ENCODE peak calls at places on chromosomes 16 and 17, in four cellular contexts. V, U, H and R are unnamed samples.

GRCh38 chr17:31733326-31733725 is 125.7 kb downstream of the COPRS start:
- DNase-seq in U (no peak), V (no peak), H (no peak), R (no peak)

GRCh38 chr17:18151290-18151689 is 32.3 kb upstream of the ALKBH5 start:
- DNase-seq in U (no peak), V (no peak), H (no peak), R (no peak)

GRCh38 chr16:1262846-1263221 is 7.0 kb downstream of the TPSD1 start:
- DNase-seq in U (no peak), H (no peak), V (no peak), R (no peak)

GRCh38 chr16:83494459-83494858 is 313.3 kb upstream of the HSBP1 start:
- DNase-seq in H (no peak), U (no peak), V (no peak), R (no peak)

GRCh38 chr16:74184839-74185238 is 111.8 kb upstream of the PSMD7 start:
- DNase-seq in V (no peak), H (no peak), U (no peak), R (no peak)

GRCh38 chr17:15453782-15454181 is 13.6 kb downstream of the CDRT4 start:
- DNase-seq in V (no peak), H (no peak), U (no peak), R (no peak)

GRCh38 chr17:978110-979093 is 1.2 kb downstream of the NXN start:
- DNase-seq in U (no peak), H (no peak), V (no peak), R (no peak)

GRCh38 chr17:67431210-67432015 is 54.3 kb downstream of the PITPNC1 start:
- DNase-seq in V (peak), U (no peak), H (no peak), R (no peak)

GRCh38 chr17:1882836-1883235 is 53.0 kb downstream of the RPA1 start:
- DNase-seq in U (peak), V (peak), H (no peak), R (no peak)

GRCh38 chr16:73058616-73059409 is 10.9 kb upstream of the ZFHX3 start:
- DNase-seq in U (peak), V (peak), H (no peak), R (no peak)

GRCh38 chr17:72496461-72496860 is 375.6 kb downstream of the SOX9 start:
- DNase-seq in H (no peak), U (no peak), V (no peak), R (no peak)

GRCh38 chr16:53744449-53744848 is 40.5 kb downstream of the FTO start:
- DNase-seq in H (no peak), V (no peak), U (no peak), R (no peak)

GRCh38 chr16:3966681-3967080 is 86.2 kb upstream of the CREBBP start:
- DNase-seq in H (no peak), U (no peak), V (no peak), R (no peak)

GRCh38 chr16:3968556-3968955 is 88.0 kb upstream of the CREBBP start:
- DNase-seq in U (no peak), V (no peak), H (no peak), R (no peak)

GRCh38 chr16:3974751-3975150 is 94.2 kb upstream of the CREBBP start:
- DNase-seq in U (no peak), V (no peak), H (no peak), R (no peak)

GRCh38 chr16:3971261-3971660 is 90.7 kb upstream of the CREBBP start:
- DNase-seq in V (no peak), U (no peak), H (peak), R (no peak)

DNA sequence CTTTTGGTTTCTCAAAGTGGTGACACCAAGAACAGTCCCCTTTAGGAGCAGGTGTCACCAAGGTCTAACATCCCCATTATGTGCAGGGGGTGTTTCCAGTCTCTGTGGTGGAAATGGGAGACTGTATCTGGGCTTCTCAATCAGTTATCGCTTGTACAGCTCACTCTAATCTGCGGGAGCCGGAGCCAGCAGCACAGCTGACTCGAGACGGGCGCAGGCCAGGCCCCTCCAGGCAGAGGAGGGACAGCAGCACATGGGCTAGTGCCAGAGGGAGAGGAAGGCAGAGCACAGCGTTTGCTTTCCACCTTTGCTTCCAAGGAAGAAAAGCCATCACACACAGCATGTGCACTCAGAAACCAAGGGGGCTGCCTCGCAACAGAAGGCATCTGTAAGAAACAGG is 91.2 kb upstream of the CREBBP start:
- DNase-seq in U (no peak), V (no peak), H (no peak), R (no peak)
- TF ChIP-seq SPI1 in U (no peak), V (no peak), H (no peak), R (no peak)

DNA sequence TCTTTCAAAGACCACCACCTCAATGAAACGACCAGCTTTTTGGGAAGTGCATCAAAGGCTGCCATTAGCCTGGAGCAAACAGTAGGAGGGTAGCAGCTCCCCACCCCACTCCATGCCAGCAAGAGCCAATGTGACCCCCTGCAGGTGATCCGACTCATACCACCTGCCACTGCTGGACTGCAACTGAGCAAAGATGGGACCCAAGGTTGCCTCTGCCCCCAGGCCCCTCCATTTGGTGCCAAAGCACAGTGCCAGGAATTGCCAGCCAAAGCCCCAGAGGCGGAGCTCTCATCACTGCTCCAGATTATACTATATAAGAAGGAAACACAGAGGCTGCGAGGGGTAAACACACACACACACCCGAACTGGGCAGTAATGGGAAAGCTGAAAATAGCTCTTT is 8.3 kb downstream of the PITPNM3 start:
- DNase-seq in U (no peak), H (no peak), V (no peak), R (no peak)
- TF ChIP-seq SPI1 in U (no peak), H (no peak), V (no peak), R (no peak)

GRCh38 chr16:8899709-8900317 is 17.7 kb downstream of the LITAFD start:
- DNase-seq in H (no peak), V (no peak), U (no peak), R (no peak)

GRCh38 chr16:8900343-8900742 is 18.2 kb downstream of the LITAFD start:
- DNase-seq in U (no peak), V (no peak), H (no peak), R (no peak)

GRCh38 chr16:8903004-8903403 is 20.9 kb downstream of the LITAFD start:
- DNase-seq in U (no peak), H (no peak), V (no peak), R (no peak)

GRCh38 chr16:8898660-8899318 is 16.6 kb downstream of the LITAFD start:
- DNase-seq in V (no peak), H (no peak), U (no peak), R (no peak)

GRCh38 chr16:8901318-8901861 is 19.2 kb downstream of the LITAFD start:
- DNase-seq in H (no peak), V (no peak), U (no peak), R (no peak)
- TF ChIP-seq SPI1 in H (no peak), V (no peak), U (no peak), R (no peak)

GRCh38 chr17:7831233-7831632 is 2.8 kb upstream of the KDM6B start:
- DNase-seq in U (no peak), V (no peak), H (no peak), R (no peak)
- TF ChIP-seq SPI1 in U (no peak), V (no peak), H (no peak), R (no peak)

GRCh38 chr17:42111901-42112551 is 488 bp downstream of the DHX58 start:
- DNase-seq in H (no peak), U (no peak), V (no peak), R (no peak)
- TF ChIP-seq SPI1 in H (no peak), U (no peak), V (no peak), R (no peak)